ENCODE peak calls at places on chromosomes 4 and X, in seven cellular contexts. One of them, this sample, is unnamed.

GRCh38 chr4:24805036-24805435 is 9.7 kb downstream of the SOD3 start:
- DNase-seq in SJSA1: no peak
- DNase-seq in BE2C: no peak
- DNase-seq in stomach: peak; percentile 53
- DNase-seq in K562: no peak
- DNase-seq in adrenal gland: no peak
- DNase-seq in GM23248: no peak
- DNase-seq in this sample: no peak

GRCh38 chrX:71366674-71367256 is 608 bp downstream of the TAF1 start:
- DNase-seq in SJSA1: peak; percentile 27
- DNase-seq in BE2C: peak; percentile 9
- DNase-seq in stomach: no peak
- DNase-seq in K562: peak; percentile 21
- DNase-seq in adrenal gland: peak; percentile 15
- DNase-seq in GM23248: peak; percentile 50
- DNase-seq in this sample: no peak

GRCh38 chr4:141810038-141810701 is 173.8 kb downstream of the IL15 start:
- DNase-seq in SJSA1: no peak
- DNase-seq in BE2C: no peak
- DNase-seq in stomach: no peak
- DNase-seq in K562: no peak
- DNase-seq in adrenal gland: no peak
- DNase-seq in GM23248: no peak
- DNase-seq in this sample: no peak

GRCh38 chr4:59655996-59656395 is 1544.1 kb upstream of the ADGRL3 start:
- DNase-seq in SJSA1: no peak
- DNase-seq in BE2C: no peak
- DNase-seq in stomach: no peak
- DNase-seq in K562: no peak
- DNase-seq in adrenal gland: no peak
- DNase-seq in GM23248: no peak
- DNase-seq in this sample: no peak

GRCh38 chr4:125388653-125389052 is 73.9 kb downstream of the FAT4 start:
- DNase-seq in SJSA1: peak; percentile 66
- DNase-seq in BE2C: no peak
- DNase-seq in stomach: no peak
- DNase-seq in K562: no peak
- DNase-seq in adrenal gland: no peak
- DNase-seq in GM23248: peak; percentile 72
- DNase-seq in this sample: no peak

GRCh38 chrX:114930227-114930626 is 87.2 kb downstream of the IL13RA2 start:
- DNase-seq in SJSA1: no peak
- DNase-seq in BE2C: no peak
- DNase-seq in stomach: no peak
- DNase-seq in K562: no peak
- DNase-seq in adrenal gland: no peak
- DNase-seq in GM23248: peak; percentile 34
- DNase-seq in this sample: no peak

GRCh38 chr4:83125738-83126141 is 11.2 kb upstream of the PLAC8 start:
- DNase-seq in SJSA1: no peak
- DNase-seq in BE2C: no peak
- DNase-seq in stomach: peak; percentile 57
- DNase-seq in K562: no peak
- DNase-seq in adrenal gland: no peak
- DNase-seq in GM23248: no peak
- DNase-seq in this sample: no peak

GRCh38 chr4:12846368-12846767 is 637.8 kb downstream of the RAB28 start:
- DNase-seq in SJSA1: peak; percentile 71
- DNase-seq in BE2C: no peak
- DNase-seq in stomach: no peak
- DNase-seq in K562: no peak
- DNase-seq in adrenal gland: no peak
- DNase-seq in GM23248: no peak
- DNase-seq in this sample: no peak

GRCh38 chr4:179709961-179710624 is 2267.9 kb upstream of the AGA start:
- DNase-seq in SJSA1: no peak
- DNase-seq in BE2C: no peak
- DNase-seq in stomach: no peak
- DNase-seq in K562: no peak
- DNase-seq in adrenal gland: no peak
- DNase-seq in GM23248: no peak
- DNase-seq in this sample: no peak

GRCh38 chrX:124736553-124737240 is 390.3 kb downstream of the SH2D1A start:
- DNase-seq in SJSA1: no peak
- DNase-seq in BE2C: no peak
- DNase-seq in stomach: no peak
- DNase-seq in K562: no peak
- DNase-seq in adrenal gland: no peak
- DNase-seq in GM23248: no peak
- DNase-seq in this sample: no peak

GRCh38 chrX:110614596-110614995 is 181.0 kb downstream of the CHRDL1 start:
- DNase-seq in SJSA1: no peak
- DNase-seq in BE2C: no peak
- DNase-seq in stomach: no peak
- DNase-seq in K562: no peak
- DNase-seq in adrenal gland: no peak
- DNase-seq in GM23248: no peak
- DNase-seq in this sample: no peak

GRCh38 chr4:42348247-42348646 is 49.0 kb upstream of the SHISA3 start:
- DNase-seq in SJSA1: no peak
- DNase-seq in BE2C: no peak
- DNase-seq in stomach: no peak
- DNase-seq in K562: no peak
- DNase-seq in adrenal gland: no peak
- DNase-seq in GM23248: peak; percentile 24
- DNase-seq in this sample: no peak

GRCh38 chrX:20374866-20375530 is 108.3 kb upstream of the RPS6KA3 start:
- DNase-seq in SJSA1: no peak
- DNase-seq in BE2C: no peak
- DNase-seq in stomach: no peak
- DNase-seq in K562: no peak
- DNase-seq in adrenal gland: no peak
- DNase-seq in GM23248: peak; percentile 33
- DNase-seq in this sample: no peak

GRCh38 chrX:16451331-16451730 is 198.6 kb upstream of the S100G start:
- DNase-seq in SJSA1: no peak
- DNase-seq in BE2C: no peak
- DNase-seq in stomach: no peak
- DNase-seq in K562: no peak
- DNase-seq in adrenal gland: no peak
- DNase-seq in GM23248: peak; percentile 59
- DNase-seq in this sample: no peak

GRCh38 chrX:40171513-40172168 is 73.9 kb upstream of the BCOR start:
- DNase-seq in SJSA1: peak; percentile 47
- DNase-seq in BE2C: no peak
- DNase-seq in stomach: no peak
- DNase-seq in K562: no peak
- DNase-seq in adrenal gland: no peak
- DNase-seq in GM23248: peak; percentile 78
- DNase-seq in this sample: no peak

GRCh38 chr4:151604238-151604637 is 156.6 kb downstream of the GATB start:
- DNase-seq in SJSA1: peak; percentile 6
- DNase-seq in BE2C: peak; percentile 36
- DNase-seq in stomach: no peak
- DNase-seq in K562: no peak
- DNase-seq in adrenal gland: no peak
- DNase-seq in GM23248: peak; percentile 57
- DNase-seq in this sample: no peak

GRCh38 chr4:113641025-113641431 is 120.5 kb downstream of the CAMK2D start:
- DNase-seq in SJSA1: no peak
- DNase-seq in BE2C: no peak
- DNase-seq in stomach: no peak
- DNase-seq in K562: no peak
- DNase-seq in adrenal gland: no peak
- DNase-seq in GM23248: no peak
- DNase-seq in this sample: no peak

GRCh38 chr4:149161247-149161646 is 654.4 kb downstream of the IQCM start:
- DNase-seq in SJSA1: no peak
- DNase-seq in BE2C: no peak
- DNase-seq in stomach: no peak
- DNase-seq in K562: no peak
- DNase-seq in adrenal gland: no peak
- DNase-seq in GM23248: peak; percentile 62
- DNase-seq in this sample: peak; percentile 25

GRCh38 chrX:26562156-26562555 is 346.2 kb downstream of the MAGEB5 start:
- DNase-seq in SJSA1: no peak
- DNase-seq in BE2C: no peak
- DNase-seq in stomach: no peak
- DNase-seq in K562: no peak
- DNase-seq in adrenal gland: no peak
- DNase-seq in GM23248: no peak
- DNase-seq in this sample: no peak

GRCh38 chrX:15202458-15203177 is 67.3 kb downstream of the ASB9 start:
- DNase-seq in SJSA1: peak; percentile 58
- DNase-seq in BE2C: no peak
- DNase-seq in stomach: no peak
- DNase-seq in K562: no peak
- DNase-seq in adrenal gland: no peak
- DNase-seq in GM23248: peak; percentile 68
- DNase-seq in this sample: no peak

GRCh38 chr4:3838437-3839380 is 72.5 kb downstream of the ADRA2C start:
- DNase-seq in SJSA1: no peak
- DNase-seq in BE2C: no peak
- DNase-seq in stomach: no peak
- DNase-seq in K562: no peak
- DNase-seq in adrenal gland: no peak
- DNase-seq in GM23248: no peak
- DNase-seq in this sample: no peak
- H3K9me3 ChIP-seq in SJSA1: no peaks in the 10 kb centered on the region
- H3K9me3 ChIP-seq in BE2C: no peaks in the 10 kb centered on the region
- H3K9me3 ChIP-seq in stomach: peaks cover 4% of the 10 kb centered on the region
- H3K9me3 ChIP-seq in K562: no peaks in the 10 kb centered on the region
- H3K9me3 ChIP-seq in adrenal gland: no peaks in the 10 kb centered on the region
- H3K9me3 ChIP-seq in GM23248: no peaks in the 10 kb centered on the region
- H3K9me3 ChIP-seq in this sample: no peaks in the 10 kb centered on the region

DNA sequence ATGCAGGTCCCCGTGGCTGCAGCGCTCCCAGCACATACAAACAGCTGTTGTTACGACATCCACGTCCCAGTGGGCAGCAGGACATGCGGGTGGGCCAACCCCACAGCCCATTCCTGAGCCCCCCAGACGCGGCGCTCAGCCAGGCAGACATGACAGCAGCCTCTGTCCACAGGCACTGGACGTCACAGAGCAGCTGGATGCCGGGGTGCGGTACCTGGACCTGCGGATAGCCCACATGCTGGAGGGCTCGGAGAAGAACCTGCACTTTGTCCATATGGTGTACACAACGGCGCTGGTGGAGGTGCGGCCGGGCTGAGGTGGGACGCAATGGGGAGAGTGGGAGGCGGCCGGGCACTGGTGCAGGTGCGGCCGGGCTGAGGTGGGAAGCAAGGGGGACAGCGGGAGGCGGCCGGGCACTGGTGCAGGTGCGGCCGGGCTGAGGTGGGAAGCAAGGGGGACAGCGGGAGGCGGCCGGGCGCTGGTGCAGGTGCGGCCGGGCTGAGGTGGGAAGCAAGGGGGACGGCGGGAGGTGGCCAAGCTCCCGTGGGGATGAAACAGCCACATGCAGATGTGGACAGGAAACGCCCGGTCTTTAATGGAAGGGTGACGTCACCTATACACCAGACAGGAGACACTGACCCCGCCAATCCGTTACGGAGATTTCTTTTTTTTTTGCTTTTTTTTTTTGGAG is 9.4 kb downstream of the PLCXD1 start:
- DNase-seq in SJSA1: no peak
- DNase-seq in BE2C: no peak
- DNase-seq in stomach: no peak
- DNase-seq in K562: no peak
- DNase-seq in adrenal gland: no peak
- DNase-seq in GM23248: no peak
- DNase-seq in this sample: peak; percentile 55
- H3K36me3 ChIP-seq in SJSA1: peaks cover 57% of the 10 kb centered on the region
- H3K36me3 ChIP-seq in BE2C: peaks cover 10% of the 10 kb centered on the region
- H3K36me3 ChIP-seq in stomach: peaks cover 87% of the 10 kb centered on the region
- H3K36me3 ChIP-seq in K562: peaks cover 75% of the 10 kb centered on the region
- H3K36me3 ChIP-seq in adrenal gland: peaks cover 28% of the 10 kb centered on the region
- H3K36me3 ChIP-seq in GM23248: no peaks in the 10 kb centered on the region
- H3K36me3 ChIP-seq in this sample: no peaks in the 10 kb centered on the region

DNA sequence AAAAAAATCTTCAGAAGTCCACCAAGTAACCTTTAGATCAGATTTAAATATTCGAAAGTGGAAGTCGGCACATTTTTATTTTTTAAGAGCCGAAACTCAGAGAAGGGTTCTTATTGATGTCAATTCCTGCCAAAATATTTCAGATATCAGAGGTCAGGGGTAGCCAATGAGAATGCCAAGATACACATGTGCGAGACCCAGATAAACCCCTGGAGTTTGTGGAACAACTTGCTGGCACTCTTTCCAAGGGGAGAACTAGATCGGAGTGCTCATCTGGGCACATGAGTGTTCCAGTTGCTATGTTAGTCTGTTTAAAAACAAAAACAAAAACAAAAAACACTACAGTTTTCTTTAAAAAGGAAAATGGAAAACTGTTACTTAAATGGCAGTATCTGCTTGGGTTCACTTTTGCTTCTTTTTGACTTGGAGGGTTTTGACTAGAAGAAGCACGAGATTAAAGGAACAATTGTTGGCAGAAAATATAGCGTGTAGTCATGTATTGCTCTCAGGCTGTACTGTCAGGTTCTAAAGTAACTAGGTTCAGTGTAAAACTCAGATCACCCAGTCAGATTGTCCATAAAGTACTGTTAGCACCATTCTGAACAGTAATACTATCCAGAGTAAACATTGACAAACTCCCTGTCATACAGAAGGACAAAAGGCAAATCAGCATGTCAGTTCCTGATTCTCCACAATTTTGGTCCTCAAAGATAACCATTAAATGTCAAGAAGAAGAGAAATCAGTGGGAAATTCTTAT is 188.0 kb upstream of the PACRGL start:
- DNase-seq in SJSA1: no peak
- DNase-seq in BE2C: no peak
- DNase-seq in stomach: no peak
- DNase-seq in K562: no peak
- DNase-seq in adrenal gland: no peak
- DNase-seq in GM23248: no peak
- DNase-seq in this sample: no peak
- H3K9me3 ChIP-seq in SJSA1: no peaks in the 10 kb centered on the region
- H3K9me3 ChIP-seq in BE2C: no peaks in the 10 kb centered on the region
- H3K9me3 ChIP-seq in stomach: no peaks in the 10 kb centered on the region
- H3K9me3 ChIP-seq in K562: no peaks in the 10 kb centered on the region
- H3K9me3 ChIP-seq in adrenal gland: no peaks in the 10 kb centered on the region
- H3K9me3 ChIP-seq in GM23248: no peaks in the 10 kb centered on the region
- H3K9me3 ChIP-seq in this sample: no peaks in the 10 kb centered on the region

DNA sequence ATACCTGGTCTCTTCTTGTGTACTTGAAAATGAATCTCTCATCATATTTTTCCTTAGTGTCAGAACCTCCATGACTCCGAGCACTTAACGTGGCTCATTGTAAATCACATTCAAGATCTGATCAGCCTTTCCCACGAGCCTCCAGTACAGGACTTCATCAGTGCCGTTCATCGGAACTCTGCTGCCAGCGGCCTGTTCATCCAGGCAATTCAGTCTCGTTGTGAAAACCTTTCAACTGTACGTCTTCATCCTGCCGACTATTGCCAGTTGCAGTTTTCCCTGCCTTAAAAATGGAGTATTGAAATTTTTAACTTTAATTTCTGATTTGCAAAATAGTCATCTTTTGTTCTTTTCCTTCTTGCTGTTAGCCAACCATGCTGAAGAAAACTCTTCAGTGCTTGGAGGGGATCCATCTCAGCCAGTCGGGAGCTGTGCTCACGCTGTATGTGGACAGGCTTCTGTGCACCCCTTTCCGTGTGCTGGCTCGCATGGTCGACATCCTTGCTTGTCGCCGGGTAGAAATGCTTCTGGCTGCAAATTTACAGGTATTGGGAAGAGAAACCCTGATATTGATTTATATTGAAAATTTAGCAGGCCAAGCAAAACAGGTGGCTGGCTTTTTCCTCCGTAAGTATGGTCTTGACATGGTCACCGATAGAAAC is 42.4 kb upstream of the MSANTD1 start:
- DNase-seq in SJSA1: no peak
- DNase-seq in BE2C: no peak
- DNase-seq in stomach: no peak
- DNase-seq in K562: no peak
- DNase-seq in adrenal gland: no peak
- DNase-seq in GM23248: no peak
- DNase-seq in this sample: no peak
- H3K36me3 ChIP-seq in SJSA1: peaks cover 3% of the 10 kb centered on the region
- H3K36me3 ChIP-seq in BE2C: peaks cover 12% of the 10 kb centered on the region
- H3K36me3 ChIP-seq in stomach: peaks cover 67% of the 10 kb centered on the region
- H3K36me3 ChIP-seq in K562: peaks cover 46% of the 10 kb centered on the region
- H3K36me3 ChIP-seq in adrenal gland: peaks cover 45% of the 10 kb centered on the region
- H3K36me3 ChIP-seq in GM23248: peaks cover 24% of the 10 kb centered on the region
- H3K36me3 ChIP-seq in this sample: peaks cover 56% of the 10 kb centered on the region

This sample was measured in heart left ventricle.